ENCODE peak calls at places on chromosome 5, in seven cellular contexts. H is activated CD4-positive, alpha-beta T cell treated with anti-CD3 and anti-CD28 coated beads, Interleukin-2, amount 50 U/mL, for 24 hours; R is occipital lobe; T is T-helper 2 cell; N is H7; X is vagina; I is left colon. A is an unnamed sample.
A peak's percentile ranks its signal among the peaks of the same experiment; 100 is the strongest.

GRCh38 chr5:4994994-4995393 is 145.1 kb upstream of the ADAMTS16 start:
- DNase-seq in R (no peak), H (no peak), T (no peak), X (no peak), N (no peak), I (no peak), A (no peak)

GRCh38 chr5:38636626-38637025 is 80.2 kb upstream of the LIFR start:
- DNase-seq in I (no peak), X (no peak), N (no peak), T (no peak), R (no peak), H (no peak), A (no peak)

GRCh38 chr5:93221773-93222172 is 359.2 kb downstream of the NR2F1-AS1 start:
- DNase-seq in H (no peak), T (no peak), R (no peak), X (no peak), I (no peak), N (no peak), A (no peak)

GRCh38 chr5:142915840-142916424 is 145.8 kb downstream of the ARHGAP26 start:
- DNase-seq in N (peak; percentile 62), I (no peak), X (no peak), H (no peak), T (no peak), R (no peak), A (no peak)

GRCh38 chr5:66324357-66324756 is 180.3 kb downstream of the SREK1 start:
- DNase-seq in I (no peak), H (no peak), X (no peak), N (no peak), T (no peak), R (no peak), A (no peak)

GRCh38 chr5:129382921-129383672 is 77.0 kb upstream of the ADAMTS19 start:
- DNase-seq in T (no peak), N (no peak), R (no peak), I (no peak), H (no peak), X (no peak), A (no peak)

GRCh38 chr5:177392765-177393164 is 7.7 kb downstream of the PFN3 start:
- DNase-seq in N (peak; percentile 35), T (no peak), X (no peak), I (no peak), H (no peak), R (no peak), A (no peak)

GRCh38 chr5:179873176-179873575 is 14.6 kb upstream of the MRNIP start:
- DNase-seq in T (no peak), I (no peak), H (no peak), R (no peak), N (peak; percentile 30), X (no peak), A (no peak)

GRCh38 chr5:133499896-133500295 is 112.4 kb downstream of the FSTL4 start:
- DNase-seq in T (no peak), N (no peak), H (no peak), I (peak; percentile 35), X (peak; percentile 22), R (no peak), A (no peak)

GRCh38 chr5:168528521-168529360 is at the start of gene FBLL1:
- DNase-seq in H (no peak), N (peak; percentile 88), T (no peak), R (peak; percentile 37), I (no peak), X (no peak), A (no peak)

GRCh38 chr5:126099077-126099476 is 324.1 kb upstream of the GRAMD2B start:
- DNase-seq in N (no peak), X (no peak), R (no peak), H (no peak), I (no peak), T (no peak), A (no peak)

GRCh38 chr5:177445052-177446016 is 1.3 kb upstream of the PRR7 start:
- DNase-seq in H (no peak), T (peak; percentile 60), X (no peak), I (no peak), N (no peak), R (no peak), A (no peak)

GRCh38 chr5:173753307-173754168 is 134.6 kb upstream of the CPEB4 start:
- DNase-seq in I (no peak), N (peak; percentile 83), T (no peak), R (no peak), H (no peak), X (no peak), A (no peak)

GRCh38 chr5:19767987-19768386 is 220.0 kb downstream of the CDH18 start:
- DNase-seq in I (no peak), N (no peak), T (no peak), X (no peak), H (no peak), R (no peak), A (no peak)

GRCh38 chr5:81391-82021 is 10.5 kb upstream of the PLEKHG4B start:
- DNase-seq in H (no peak), R (no peak), I (no peak), T (no peak), X (no peak), N (peak; percentile 58), A (no peak)

GRCh38 chr5:173268750-173269580 is 34.0 kb upstream of the NKX2-5 start:
- DNase-seq in H (no peak), X (no peak), I (no peak), R (no peak), N (no peak), T (no peak), A (no peak)

GRCh38 chr5:95619096-95619495 is 791 bp upstream of the GPR150 start:
- DNase-seq in T (no peak), N (no peak), I (no peak), X (no peak), H (no peak), R (no peak), A (no peak)

GRCh38 chr5:35773936-35774335 is 82.8 kb upstream of the IL7R start:
- DNase-seq in T (no peak), X (no peak), N (no peak), R (no peak), H (no peak), I (no peak), A (no peak)

GRCh38 chr5:169745441-169746146 is 108.5 kb downstream of the DOCK2 start:
- DNase-seq in H (no peak), I (no peak), R (no peak), T (no peak), N (no peak), X (peak; percentile 49), A (no peak)

GRCh38 chr5:167802755-167803431 is 488.6 kb upstream of the WWC1 start:
- DNase-seq in R (no peak), I (no peak), N (no peak), X (no peak), H (no peak), T (no peak), A (no peak)

GRCh38 chr5:41128291-41128690 is 57.1 kb upstream of the MROH2B start:
- DNase-seq in I (no peak), N (no peak), H (no peak), R (no peak), T (no peak), X (no peak), A (no peak)

GRCh38 chr5:134133995-134134541 is 19.6 kb downstream of the TCF7 start:
- DNase-seq in N (no peak), H (no peak), T (no peak), I (peak; percentile 12), R (no peak), X (no peak), A (no peak)

GRCh38 chr5:93280518-93280917 is 300.5 kb downstream of the NR2F1-AS1 start:
- DNase-seq in R (no peak), N (no peak), I (no peak), X (no peak), T (no peak), H (no peak), A (no peak)

GRCh38 chr5:107469485-107469884 is 201.3 kb downstream of the EFNA5 start:
- DNase-seq in H (no peak), N (no peak), T (peak; percentile 34), R (no peak), X (no peak), I (no peak), A (peak; percentile 66)

GRCh38 chr5:73591698-73592501 is 26.4 kb downstream of the UTP15 start:
- DNase-seq in N (no peak), R (no peak), T (no peak), I (no peak), X (no peak), H (no peak), A (peak; percentile 42)

GRCh38 chr5:98296426-98296825 is 477.0 kb upstream of the RGMB start:
- DNase-seq in T (no peak), I (no peak), X (no peak), H (no peak), R (no peak), N (no peak), A (no peak)

GRCh38 chr5:85614482-85614881 is 1003.3 kb upstream of the COX7C start:
- DNase-seq in X (no peak), N (no peak), T (no peak), H (no peak), I (no peak), R (no peak), A (no peak)

GRCh38 chr5:134122530-134122929 is 8.0 kb downstream of the TCF7 start:
- DNase-seq in H (no peak), R (no peak), T (peak; percentile 90), X (no peak), I (no peak), N (no peak), A (no peak)